ENCODE peak calls at places on chromosomes 11 and 22, in four cellular contexts. M is GM12865; L is activated CD4-positive, alpha-beta memory T cell treated with anti-CD3 and anti-CD28 coated beads for 36 hours; P is RWPE1. Z is an unnamed sample.

GRCh38 chr11:119368121-119369034 is 13.1 kb downstream of the USP2 start:
- DNase-seq in M (no peak), L (no peak), P (peak), Z (no peak)

GRCh38 chr11:67615455-67616430 is 9.0 kb downstream of the NDUFV1 start:
- DNase-seq in M (peak), L (peak), P (peak), Z (peak)

GRCh38 chr22:17918840-17919239 is 105.5 kb downstream of the MICAL3 start:
- DNase-seq in M (no peak), L (no peak), P (no peak), Z (no peak)

GRCh38 chr22:36826262-36826661 is 9.4 kb upstream of the PVALB start:
- DNase-seq in M (no peak), L (no peak), P (no peak), Z (no peak)

GRCh38 chr11:69328231-69328630 is 34.3 kb downstream of the MYEOV start:
- DNase-seq in M (no peak), L (no peak), P (no peak), Z (no peak)

GRCh38 chr11:14190992-14191773 is 167.8 kb downstream of the RRAS2 start:
- DNase-seq in M (no peak), L (no peak), P (no peak), Z (no peak)

GRCh38 chr22:30245985-30246901 is at the start of gene LIF:
- DNase-seq in M (peak), L (peak), P (peak), Z (peak)

GRCh38 chr11:12164061-12165014 is 53.9 kb downstream of the MICAL2 start:
- DNase-seq in M (no peak), L (no peak), P (no peak), Z (no peak)

GRCh38 chr11:58524232-58525036 is 16.5 kb upstream of the OR5B21 start:
- DNase-seq in M (peak), L (peak), P (peak), Z (peak)

GRCh38 chr11:60422609-60423008 is 6.8 kb upstream of the MS4A5 start:
- DNase-seq in M (no peak), L (no peak), P (no peak), Z (no peak)

GRCh38 chr11:66317766-66318575 is 1.1 kb upstream of the CD248 start:
- DNase-seq in M (peak), L (peak), P (no peak), Z (peak)

GRCh38 chr11:121533556-121534050 is 80.8 kb upstream of the SORL1-AS1 start:
- DNase-seq in M (no peak), L (no peak), P (no peak), Z (no peak)

GRCh38 chr11:129319201-129319600 is 56.4 kb upstream of the BARX2 start:
- DNase-seq in M (no peak), L (no peak), P (no peak), Z (no peak)

GRCh38 chr22:34702279-34702678 is 363.7 kb upstream of the ISX start:
- DNase-seq in M (no peak), L (no peak), P (no peak), Z (no peak)

GRCh38 chr11:60111793-60112192 is 23.3 kb downstream of the MS4A2 start:
- DNase-seq in M (no peak), L (no peak), P (no peak), Z (no peak)

GRCh38 chr22:42863349-42863911 is 6.4 kb upstream of the ARFGAP3 start:
- DNase-seq in M (peak), L (peak), P (peak), Z (no peak)

GRCh38 chr22:32281092-32281491 is 25.9 kb upstream of the SLC5A4 start:
- DNase-seq in M (no peak), L (no peak), P (peak), Z (no peak)

GRCh38 chr11:73359930-73360742 is 16.1 kb upstream of the RELT start:
- DNase-seq in M (no peak), L (peak), P (peak), Z (peak)

GRCh38 chr22:25564979-25565677 is 653 bp downstream of the GRK3 start:
- DNase-seq in M (peak), L (peak), P (no peak), Z (peak)

GRCh38 chr11:74008373-74009229 is at the start of gene UCP3:
- DNase-seq in M (no peak), L (no peak), P (no peak), Z (no peak)

GRCh38 chr11:34356576-34356917 is 1.3 kb downstream of the ABTB2 start:
- DNase-seq in M (peak), L (no peak), P (peak), Z (peak)

GRCh38 chr22:44403166-44403565 is 90.4 kb upstream of the SHISAL1 start:
- DNase-seq in M (no peak), L (no peak), P (no peak), Z (no peak)

GRCh38 chr11:76355172-76355571 is 25.8 kb downstream of the THAP12 start:
- DNase-seq in M (no peak), L (no peak), P (no peak), Z (no peak)

GRCh38 chr11:29616611-29617010 is 400.2 kb downstream of the KCNA4 start:
- DNase-seq in M (no peak), L (no peak), P (no peak), Z (no peak)

GRCh38 chr11:57493507-57494503 is 21.7 kb downstream of the SLC43A1 start:
- DNase-seq in M (peak), L (peak), P (peak), Z (peak)

GRCh38 chr11:13054278-13054677 is 45.2 kb downstream of the RASSF10 start:
- DNase-seq in M (no peak), L (no peak), P (no peak), Z (no peak)

GRCh38 chr11:70127653-70128434 is 49.7 kb downstream of the ANO1 start:
- DNase-seq in M (no peak), L (no peak), P (peak), Z (no peak)

GRCh38 chr22:50498322-50498861 is 9.1 kb downstream of the LMF2 start:
- DNase-seq in M (peak), L (peak), P (no peak), Z (peak)

GRCh38 chr11:72075109-72075508 is 5.2 kb downstream of the NUMA1 start:
- DNase-seq in M (peak), L (no peak), P (no peak), Z (no peak)

GRCh38 chr11:83046626-83047172 is 25.0 kb downstream of the RAB30 start:
- DNase-seq in M (no peak), L (no peak), P (no peak), Z (no peak)

GRCh38 chr22:48752451-48753380 is 1075.0 kb downstream of the BRD1 start:
- DNase-seq in M (no peak), L (no peak), P (no peak), Z (no peak)

GRCh38 chr11:43747130-43747802 is 66.7 kb downstream of the HSD17B12 start:
- DNase-seq in M (no peak), L (no peak), P (no peak), Z (no peak)

Z was measured in glutamatergic neuron.